ENCODE peak calls at places on chromosomes 1 and 21, in ten cellular contexts. B is nephron progenitor cell, I is GM12878, M is fibroblast of the aortic adventitia, C is fibroblast of villous mesenchyme, U is endothelial cell, J is body of pancreas, O is GM13977, X is cardiac fibroblast, T is Peyer's patch. Q is an unnamed sample.

GRCh38 chr21:45556645-45557601 is 14.7 kb upstream of the SLC19A1 start:
- DNase-seq in M (peak), I (no peak), O (no peak), T (no peak), C (no peak), J (peak), B (no peak), U (no peak), X (no peak), Q (no peak)

GRCh38 chr1:17233675-17234074 is 15.2 kb upstream of the PADI3 start:
- DNase-seq in X (peak), O (no peak), U (no peak), T (no peak), J (peak), I (no peak), M (peak), C (peak), B (no peak), Q (no peak)

GRCh38 chr1:100834779-100835645 is 59.6 kb downstream of the EXTL2 start:
- DNase-seq in X (peak), I (no peak), M (peak), C (no peak), B (no peak), U (no peak), O (peak), J (no peak), T (no peak), Q (peak)

GRCh38 chr1:199463521-199464127 is 563.9 kb upstream of the NR5A2 start:
- DNase-seq in I (peak), B (peak), M (peak), U (peak), C (peak), J (peak), O (peak), T (no peak), X (peak), Q (peak)

GRCh38 chr1:61960999-61961398 is 218.7 kb downstream of the PATJ start:
- DNase-seq in M (no peak), C (no peak), J (no peak), X (no peak), I (no peak), U (no peak), O (no peak), B (no peak), T (no peak), Q (no peak)

GRCh38 chr21:26843912-26844257 is 1.3 kb downstream of the ADAMTS1 start:
- DNase-seq in X (peak), I (no peak), C (peak), J (no peak), O (no peak), T (no peak), M (peak), U (no peak), B (no peak), Q (no peak)

GRCh38 chr1:5119496-5120234 is 465.3 kb downstream of the AJAP1 start:
- DNase-seq in O (no peak), B (peak), X (no peak), M (no peak), J (no peak), U (peak), C (no peak), T (no peak), I (no peak), Q (no peak)

GRCh38 chr1:115189814-115190541 is 100.7 kb upstream of the TSPAN2 start:
- DNase-seq in X (peak), C (peak), U (no peak), J (no peak), M (peak), B (no peak), I (no peak), O (no peak), T (no peak), Q (no peak)

GRCh38 chr21:42747267-42747701 is 93.9 kb downstream of the PDE9A start:
- DNase-seq in J (no peak), U (no peak), C (no peak), T (no peak), B (no peak), M (no peak), I (no peak), X (no peak), O (no peak), Q (no peak)

GRCh38 chr1:1626207-1627141 is 5.5 kb upstream of the MMP23B start:
- DNase-seq in T (no peak), M (no peak), J (no peak), U (no peak), O (no peak), X (no peak), B (no peak), C (no peak), I (no peak), Q (no peak)

GRCh38 chr1:56816909-56817308 is 2.3 kb downstream of the FYB2 start:
- DNase-seq in I (no peak), J (no peak), X (no peak), U (no peak), C (no peak), O (no peak), T (no peak), M (no peak), B (no peak), Q (no peak)

GRCh38 chr1:20229191-20229590 is 42.9 kb upstream of the PLA2G2C start:
- DNase-seq in T (no peak), J (no peak), I (no peak), O (no peak), X (no peak), M (no peak), C (no peak), U (no peak), B (no peak), Q (no peak)

GRCh38 chr1:242428403-242429190 is 95.9 kb downstream of the PLD5 start:
- DNase-seq in M (no peak), U (no peak), X (no peak), I (no peak), C (no peak), J (no peak), B (no peak), T (no peak), O (no peak), Q (no peak)

GRCh38 chr1:99565606-99566289 is 80.2 kb upstream of the PALMD start:
- DNase-seq in T (no peak), M (no peak), J (no peak), C (no peak), O (no peak), U (no peak), I (no peak), B (no peak), X (no peak), Q (no peak)

GRCh38 chr1:92842082-92843045 is 10.5 kb downstream of the RPL5 start:
- DNase-seq in M (no peak), U (no peak), O (no peak), J (no peak), I (no peak), T (no peak), C (no peak), X (no peak), B (no peak), Q (no peak)

GRCh38 chr1:205690122-205690756 is 9.9 kb upstream of the SLC45A3 start:
- DNase-seq in C (peak), M (no peak), X (peak), T (no peak), O (no peak), J (no peak), I (no peak), U (no peak), B (no peak), Q (no peak)

GRCh38 chr1:162218975-162219374 is 149.5 kb downstream of the NOS1AP start:
- DNase-seq in T (no peak), C (no peak), U (no peak), J (no peak), M (no peak), B (no peak), X (no peak), O (no peak), I (no peak), Q (no peak)

GRCh38 chr1:162922196-162922595 is 61.2 kb upstream of the CCDC190 start:
- DNase-seq in B (no peak), J (no peak), U (no peak), M (peak), I (no peak), C (no peak), T (no peak), O (no peak), X (no peak), Q (no peak)

GRCh38 chr1:229098903-229099578 is 171.9 kb upstream of the RAB4A start:
- DNase-seq in C (no peak), O (no peak), J (no peak), T (no peak), U (no peak), X (no peak), B (no peak), I (no peak), M (no peak), Q (no peak)

GRCh38 chr1:29875557-29876028 is 639.3 kb downstream of the PTPRU start:
- DNase-seq in U (peak), C (no peak), M (peak), J (no peak), B (no peak), X (peak), T (no peak), I (no peak), O (no peak), Q (no peak)

GRCh38 chr1:205144751-205145150 is 23.0 kb upstream of the RBBP5 start:
- DNase-seq in I (no peak), T (no peak), U (no peak), M (peak), J (no peak), O (no peak), B (no peak), X (peak), C (peak), Q (no peak)

GRCh38 chr1:222049176-222049575 is 307.3 kb upstream of the DUSP10 start:
- DNase-seq in I (no peak), M (no peak), B (no peak), O (no peak), U (no peak), X (no peak), J (no peak), T (no peak), C (no peak), Q (no peak)

GRCh38 chr1:59678809-59679228 is 135.9 kb upstream of the HOOK1 start:
- DNase-seq in I (no peak), M (peak), U (no peak), B (peak), J (no peak), X (peak), T (no peak), O (no peak), C (peak), Q (no peak)

GRCh38 chr1:85465791-85466134 is 804 bp upstream of the DDAH1 start:
- DNase-seq in B (no peak), T (no peak), U (no peak), J (no peak), M (peak), X (no peak), O (no peak), I (no peak), C (peak), Q (no peak)

GRCh38 chr1:228150021-228150457 is 309 bp downstream of the GJC2 start:
- DNase-seq in U (no peak), X (no peak), O (no peak), C (no peak), B (no peak), J (no peak), I (no peak), T (no peak), M (no peak), Q (no peak)

GRCh38 chr1:173474097-173474779 is 2.9 kb upstream of the PRDX6 start:
- DNase-seq in J (no peak), I (no peak), B (no peak), C (no peak), O (no peak), U (no peak), T (no peak), M (peak), X (peak), Q (no peak)

GRCh38 chr21:44377201-44377921 is 23.9 kb downstream of the TRPM2 start:
- DNase-seq in I (no peak), X (no peak), C (no peak), J (no peak), U (no peak), O (no peak), M (no peak), T (no peak), B (no peak), Q (no peak)

GRCh38 chr1:229155472-229155871 is 115.4 kb upstream of the RAB4A start:
- DNase-seq in O (no peak), X (no peak), C (no peak), J (no peak), I (no peak), B (peak), T (no peak), M (no peak), U (no peak), Q (no peak)

GRCh38 chr21:45511661-45512431 is 30.4 kb downstream of the SLC19A1 start:
- DNase-seq in B (no peak), I (no peak), T (no peak), U (no peak), M (no peak), O (no peak), C (no peak), J (no peak), X (no peak), Q (no peak)

GRCh38 chr1:59827055-59827643 is 12.4 kb downstream of the HOOK1 start:
- DNase-seq in X (no peak), U (no peak), O (no peak), I (no peak), T (no peak), M (no peak), C (peak), B (no peak), J (no peak), Q (no peak)

GRCh38 chr1:33361553-33362262 is 40.8 kb upstream of the A3GALT2 start:
- DNase-seq in J (no peak), X (peak), C (peak), O (no peak), U (peak), B (no peak), M (no peak), I (no peak), T (no peak), Q (no peak)

GRCh38 chr1:218895064-218895587 is 278.6 kb upstream of the LYPLAL1 start:
- DNase-seq in I (no peak), M (peak), C (no peak), J (no peak), U (no peak), T (no peak), B (no peak), X (no peak), O (no peak), Q (no peak)

GRCh38 chr1:97502360-97502759 is 418.5 kb downstream of the DPYD start:
- DNase-seq in M (no peak), I (no peak), U (no peak), X (no peak), T (no peak), J (no peak), O (no peak), B (no peak), C (no peak), Q (no peak)

GRCh38 chr1:101781437-101781836 is 215.3 kb downstream of the OLFM3 start:
- DNase-seq in I (no peak), T (no peak), O (no peak), C (no peak), B (no peak), U (no peak), X (peak), J (no peak), M (no peak), Q (no peak)

GRCh38 chr1:86515597-86515996 is 31.3 kb upstream of the CLCA4 start:
- DNase-seq in T (no peak), I (no peak), X (peak), C (no peak), U (peak), M (peak), B (no peak), J (no peak), O (peak), Q (no peak)

GRCh38 chr1:185091480-185091879 is 46.1 kb downstream of the RNF2 start:
- DNase-seq in X (no peak), U (no peak), M (no peak), I (no peak), T (no peak), C (no peak), O (no peak), B (no peak), J (no peak), Q (no peak)

DNA sequence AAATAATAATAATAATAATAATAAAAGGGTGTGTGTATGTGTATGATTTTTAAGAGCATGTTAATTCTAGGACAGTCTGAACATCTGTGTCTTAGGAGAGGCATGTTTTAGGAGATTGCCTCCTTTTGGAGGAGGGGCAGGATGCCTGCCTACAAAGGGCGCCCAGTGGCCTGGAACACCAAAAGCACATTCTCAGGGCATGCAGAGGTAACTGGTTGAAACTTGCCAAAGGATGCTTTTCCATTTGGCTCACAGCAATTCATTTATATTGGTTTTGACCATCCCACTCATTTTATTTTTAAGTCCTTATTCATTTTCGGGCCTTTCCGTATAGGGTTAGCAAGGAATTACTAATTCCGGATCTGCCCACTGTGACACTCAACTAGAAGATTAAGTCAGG is 21.1 kb upstream of the LAMC2 start:
- DNase-seq in C (no peak), J (no peak), M (no peak), O (no peak), X (no peak), I (no peak), B (peak), U (no peak), T (no peak), Q (no peak)
- TF ChIP-seq CTCF in C (no peak), J (no peak), M (no peak), O (no peak), X (no peak), I (no peak), B (no peak), U (no peak), T (no peak), Q (no peak)

DNA sequence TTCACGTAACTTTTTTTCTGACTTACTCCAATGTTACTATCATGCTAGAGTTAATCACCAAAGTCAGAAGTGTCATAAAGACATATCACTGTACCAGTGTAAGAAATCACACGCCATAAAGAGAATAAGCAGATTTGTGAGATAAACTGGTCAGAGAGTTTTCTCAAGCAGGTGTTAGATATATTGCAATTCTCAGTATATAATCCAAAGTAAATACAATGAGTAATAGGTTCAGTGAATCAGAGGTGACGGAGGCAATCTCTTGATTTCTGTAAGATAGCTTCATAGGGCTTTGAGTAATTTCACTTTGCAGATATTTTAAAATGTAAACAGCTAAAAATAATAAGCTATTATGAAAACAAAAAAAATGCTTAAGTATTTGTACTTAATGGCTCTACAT is 118.8 kb downstream of the USP25 start:
- DNase-seq in J (no peak), B (no peak), X (no peak), C (peak), U (no peak), I (no peak), T (no peak), O (no peak), M (peak), Q (no peak)
- TF ChIP-seq CTCF in J (no peak), B (no peak), X (no peak), C (no peak), U (no peak), I (no peak), T (no peak), O (no peak), M (no peak), Q (no peak)

GRCh38 chr1:119702384-119702783 is 9.3 kb upstream of the PHGDH start:
- DNase-seq in X (peak), U (no peak), B (no peak), I (no peak), C (peak), O (no peak), J (no peak), T (no peak), M (peak), Q (no peak)
- TF ChIP-seq CTCF in X (no peak), U (no peak), B (no peak), I (no peak), C (no peak), O (no peak), J (no peak), T (no peak), M (no peak), Q (no peak)

GRCh38 chr1:179910934-179911333 is 28.8 kb downstream of the TOR1AIP1 start:
- DNase-seq in M (no peak), X (no peak), T (no peak), I (no peak), B (no peak), C (no peak), J (no peak), U (no peak), O (no peak), Q (no peak)

DNA sequence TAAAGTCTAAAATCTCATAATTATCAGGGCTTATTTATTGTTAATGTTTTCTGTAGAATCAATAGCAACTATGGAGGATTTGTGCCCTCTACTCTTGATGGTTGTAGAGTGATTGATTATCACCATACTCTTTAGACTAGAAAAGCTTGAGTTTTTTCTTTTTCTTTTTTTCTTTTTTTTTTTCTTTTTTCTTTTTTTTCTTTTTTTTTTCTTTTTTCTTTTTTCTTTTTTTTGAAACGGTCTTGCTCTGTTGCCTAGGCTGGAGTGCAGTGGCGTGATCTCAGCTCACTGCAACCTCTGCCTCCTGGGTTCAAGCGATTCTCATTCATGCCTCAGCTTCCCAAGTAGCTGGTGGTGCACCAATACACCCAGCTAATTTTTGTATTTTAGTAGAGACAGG is 29.7 kb downstream of the TOR1AIP1 start:
- DNase-seq in I (no peak), B (no peak), T (no peak), X (no peak), J (no peak), U (no peak), M (no peak), C (no peak), O (no peak), Q (no peak)
- TF ChIP-seq CTCF in I (no peak), B (no peak), T (no peak), X (no peak), J (no peak), U (no peak), M (no peak), C (no peak), O (no peak), Q (no peak)

GRCh38 chr1:244653439-244654283 is 735 bp downstream of the DESI2 start:
- DNase-seq in I (no peak), M (peak), B (peak), J (no peak), O (peak), C (peak), T (peak), U (peak), X (no peak), Q (no peak)
- TF ChIP-seq CTCF in I (no peak), M (no peak), B (no peak), J (no peak), O (no peak), C (no peak), T (no peak), U (no peak), X (no peak), Q (no peak)

DNA sequence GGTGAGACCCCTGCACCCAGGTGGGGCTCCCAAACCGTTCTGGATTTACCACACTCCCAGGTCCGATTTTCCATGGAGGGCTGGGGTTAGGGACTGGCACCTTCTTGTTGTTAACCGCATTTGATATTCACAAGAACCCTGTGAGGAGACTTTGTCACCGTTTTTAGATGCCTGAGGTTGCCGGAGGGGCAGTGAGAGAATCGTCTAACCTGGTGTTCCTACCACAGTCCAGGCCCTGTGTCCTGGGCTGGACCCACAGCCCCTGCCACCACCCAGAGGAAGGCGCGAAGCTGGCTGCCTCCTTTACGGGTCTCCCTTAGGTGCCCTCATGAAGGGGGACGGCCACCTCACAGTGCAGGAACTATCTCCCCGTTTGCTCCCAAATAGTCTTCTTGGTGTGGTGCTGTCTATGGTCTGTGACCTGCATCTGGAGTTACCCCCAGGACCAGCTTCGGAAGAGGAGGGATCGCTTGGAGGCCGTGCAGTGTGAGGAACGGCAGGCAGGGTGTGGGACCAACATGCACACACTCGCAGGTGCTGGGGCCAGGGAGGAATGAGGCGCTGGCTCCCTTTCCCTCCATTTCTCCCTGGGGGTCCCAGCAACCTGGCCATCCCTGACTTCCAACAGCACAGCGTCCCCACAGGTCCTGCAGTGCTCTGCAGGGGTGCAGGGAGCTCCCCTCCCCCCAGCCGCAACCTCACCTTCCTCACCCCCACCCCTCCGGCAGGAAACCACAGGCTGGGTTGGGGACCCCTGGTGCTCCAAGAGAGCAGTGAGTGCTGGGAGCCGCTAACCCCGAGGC is 7.0 kb downstream of the SIM2 start:
- DNase-seq in M (no peak), B (no peak), T (no peak), X (no peak), C (no peak), I (no peak), J (no peak), O (peak), U (no peak), Q (no peak)
- TF ChIP-seq CTCF in M (no peak), B (peak), T (no peak), X (peak), C (no peak), I (peak), J (no peak), O (peak), U (no peak), Q (no peak)

GRCh38 chr1:44747878-44748277 is 8.2 kb downstream of the KIF2C start:
- DNase-seq in I (no peak), U (no peak), B (no peak), C (no peak), T (no peak), J (no peak), M (no peak), X (no peak), O (no peak), Q (no peak)
- TF ChIP-seq CTCF in I (no peak), U (no peak), B (no peak), C (no peak), T (no peak), J (no peak), M (no peak), X (no peak), O (no peak), Q (no peak)

Q was measured in GM10248.